ENCODE peak calls at places on chromosomes 3 and 15, in ten cellular contexts. A, Z, C, P, E, N, R, S, Q and G are unnamed samples.

GRCh38 chr3:10758304-10759037 is 57.6 kb upstream of the SLC6A11 start:
- DNase-seq in Q (peak), S (peak), P (no peak), C (peak), N (peak), R (peak), E (peak), Z (peak), A (no peak), G (no peak)

GRCh38 chr3:189041482-189042090 is 130.2 kb upstream of the TPRG1 start:
- DNase-seq in Z (peak), S (peak), A (no peak), C (no peak), P (peak), Q (peak), R (no peak), E (peak), N (no peak), G (no peak)

GRCh38 chr15:80442728-80443403 is 38.7 kb downstream of the ARNT2 start:
- DNase-seq in P (no peak), N (no peak), E (no peak), S (no peak), Z (no peak), Q (no peak), A (no peak), R (no peak), C (no peak), G (no peak)

GRCh38 chr15:25846377-25846776 is 16.8 kb downstream of the ATP10A start:
- DNase-seq in N (no peak), S (no peak), R (no peak), Z (peak), E (no peak), P (no peak), A (no peak), C (no peak), Q (no peak), G (no peak)

GRCh38 chr15:60462027-60462426 is 16.9 kb downstream of the ICE2 start:
- DNase-seq in Q (no peak), E (no peak), Z (no peak), R (no peak), A (no peak), S (no peak), P (no peak), N (no peak), C (no peak), G (no peak)

GRCh38 chr3:53721187-53721946 is 124.9 kb downstream of the CHDH start:
- DNase-seq in E (no peak), R (no peak), N (no peak), P (no peak), S (no peak), C (no peak), Q (no peak), Z (no peak), A (no peak), G (no peak)

GRCh38 chr3:44439499-44440295 is 37.8 kb downstream of the ZNF445 start:
- DNase-seq in N (no peak), Q (peak), R (no peak), E (peak), C (peak), A (peak), S (no peak), P (peak), Z (peak), G (no peak)

GRCh38 chr3:16932877-16933276 is 48.1 kb downstream of the PLCL2 start:
- DNase-seq in S (no peak), P (no peak), R (no peak), Z (no peak), C (no peak), Q (no peak), A (no peak), E (no peak), N (no peak), G (no peak)

GRCh38 chr3:177824190-177824786 is 627.0 kb upstream of the TBL1XR1 start:
- DNase-seq in Z (no peak), C (peak), Q (no peak), S (no peak), P (peak), A (no peak), R (peak), E (peak), N (no peak), G (no peak)

GRCh38 chr3:74532446-74532845 is 82.0 kb downstream of the CNTN3 start:
- DNase-seq in N (peak), Q (no peak), E (no peak), R (peak), P (no peak), Z (no peak), A (no peak), S (no peak), C (no peak), G (no peak)

GRCh38 chr3:52070724-52071621 is 14.6 kb upstream of the DUSP7 start:
- DNase-seq in E (no peak), S (no peak), P (peak), R (no peak), A (no peak), C (peak), Z (no peak), Q (no peak), N (no peak), G (no peak)

GRCh38 chr3:126758019-126758418 is 54.0 kb downstream of the CHCHD6 start:
- DNase-seq in Z (no peak), C (no peak), E (no peak), Q (no peak), P (no peak), R (no peak), A (no peak), S (no peak), N (no peak), G (no peak)

GRCh38 chr3:36812240-36812639 is 47.9 kb upstream of the DCLK3 start:
- DNase-seq in Q (no peak), E (no peak), Z (no peak), N (no peak), S (no peak), P (no peak), A (no peak), C (no peak), R (no peak), G (no peak)

GRCh38 chr3:157447026-157447694 is 10.5 kb downstream of the PTX3 start:
- DNase-seq in C (no peak), E (no peak), Q (no peak), P (no peak), S (no peak), A (no peak), Z (no peak), N (no peak), R (no peak), G (no peak)
- TF ChIP-seq CTCF in C (peak), E (peak), Q (no peak), P (no peak), S (peak), A (no peak), Z (no peak), N (peak), R (peak), G (no peak)

GRCh38 chr3:57826286-57826951 is 70.3 kb downstream of the SLMAP start:
- DNase-seq in N (no peak), C (no peak), S (no peak), E (no peak), Q (no peak), P (no peak), A (no peak), R (no peak), Z (no peak), G (no peak)
- TF ChIP-seq CTCF in N (peak), C (peak), S (no peak), E (no peak), Q (no peak), P (peak), A (no peak), R (peak), Z (peak), G (no peak)

GRCh38 chr3:186267758-186268157 is 94.3 kb downstream of the DGKG start:
- DNase-seq in S (no peak), C (no peak), Z (no peak), E (no peak), R (no peak), Q (no peak), N (no peak), A (peak), P (no peak), G (no peak)

GRCh38 chr3:186270711-186271110 is 91.3 kb downstream of the DGKG start:
- DNase-seq in Z (no peak), A (peak), P (no peak), E (no peak), Q (no peak), S (no peak), R (no peak), C (no peak), N (no peak), G (no peak)

GRCh38 chr3:186264608-186265400 is 97.2 kb downstream of the DGKG start:
- DNase-seq in N (no peak), P (no peak), A (peak), R (no peak), Q (no peak), C (no peak), Z (no peak), E (no peak), S (no peak), G (no peak)

GRCh38 chr3:186273586-186273985 is 88.4 kb downstream of the DGKG start:
- DNase-seq in P (no peak), E (no peak), S (no peak), N (no peak), Q (no peak), R (no peak), A (peak), Z (no peak), C (peak), G (no peak)

GRCh38 chr3:186268616-186269448 is 93.2 kb downstream of the DGKG start:
- DNase-seq in N (no peak), P (no peak), S (peak), A (peak), R (no peak), Q (peak), Z (no peak), C (no peak), E (no peak), G (no peak)
- TF ChIP-seq CTCF in N (peak), P (no peak), S (peak), A (no peak), R (peak), Q (no peak), Z (no peak), C (no peak), E (no peak), G (no peak)

GRCh38 chr15:74216949-74217348 is 14.4 kb upstream of the STRA6 start:
- DNase-seq in Z (no peak), R (no peak), E (no peak), A (no peak), S (no peak), Q (no peak), P (no peak), C (no peak), N (no peak), G (no peak)
- TF ChIP-seq CTCF in Z (no peak), R (no peak), E (no peak), A (no peak), S (no peak), Q (no peak), P (no peak), C (no peak), N (no peak), G (no peak)

DNA sequence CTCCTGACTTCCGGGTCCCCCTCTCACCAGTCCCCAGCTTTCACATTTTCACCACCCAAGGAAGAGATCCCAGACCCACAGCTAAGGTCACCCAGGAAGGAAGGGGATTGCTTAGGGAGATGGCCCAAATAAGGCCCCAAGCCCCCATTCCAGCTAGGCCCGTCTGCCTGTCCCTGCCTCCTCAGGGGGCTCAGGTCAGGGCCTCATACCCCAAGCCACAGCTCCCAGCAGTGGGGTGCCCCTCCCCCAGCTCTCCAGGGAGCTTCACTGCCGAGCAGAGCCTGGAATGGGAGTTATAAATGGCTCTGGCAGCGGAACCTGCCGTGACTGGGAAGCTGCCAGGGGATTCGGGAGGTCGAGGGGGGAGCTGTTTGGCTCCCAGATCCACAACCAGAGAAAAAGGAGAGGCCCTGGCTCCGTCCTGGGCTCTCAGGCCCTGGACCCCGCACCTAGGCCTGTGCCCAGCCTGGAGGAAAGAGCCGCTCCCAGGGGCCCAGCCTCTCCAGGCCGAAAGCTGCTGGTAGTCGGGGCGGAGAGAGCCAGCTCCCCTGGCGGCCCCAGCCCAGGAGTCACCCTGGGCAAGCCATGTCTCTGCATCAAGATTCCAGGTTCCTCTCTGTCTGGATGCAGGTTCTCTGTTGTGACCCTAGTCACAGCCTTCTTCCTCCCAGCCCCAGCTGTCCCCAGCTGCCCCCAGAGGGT is 550 bp downstream of the CCDC9B start:
- DNase-seq in N (no peak), Z (no peak), P (peak), R (no peak), Q (no peak), A (no peak), S (no peak), C (peak), E (peak), G (peak)
- TF ChIP-seq CTCF in N (no peak), Z (no peak), P (no peak), R (no peak), Q (no peak), A (no peak), S (no peak), C (no peak), E (no peak), G (no peak)

DNA sequence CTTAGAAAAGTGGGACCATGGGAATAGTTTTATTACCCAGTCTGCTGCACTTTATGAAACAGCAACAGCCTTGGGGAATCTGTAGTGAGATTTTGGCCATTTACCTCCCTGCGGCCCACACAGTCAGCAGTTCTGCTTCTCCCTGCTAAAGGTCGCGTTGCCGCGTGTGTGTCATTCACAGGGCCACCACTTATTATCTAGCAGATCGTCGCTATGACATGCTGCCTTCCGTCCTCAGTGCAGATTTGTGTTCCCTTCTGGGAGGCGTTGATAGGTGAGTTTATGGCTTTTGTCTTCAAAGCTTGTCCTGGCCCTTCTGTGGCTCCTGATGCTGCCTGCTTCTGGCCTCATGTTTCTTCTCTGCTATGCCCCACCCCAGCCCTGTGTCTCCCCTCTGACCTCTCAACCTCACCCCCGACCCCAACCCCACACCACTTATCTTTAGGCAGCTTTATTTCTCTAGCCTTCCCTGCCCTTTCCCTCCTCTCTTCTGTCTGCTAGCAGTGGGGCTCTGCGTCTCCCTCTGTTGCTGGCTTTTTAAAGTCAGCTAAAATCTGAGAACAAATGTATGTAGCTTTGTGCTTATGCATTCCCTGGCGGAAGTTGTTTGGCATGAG is 30.1 kb downstream of the DIS3L start:
- DNase-seq in Z (no peak), N (no peak), A (no peak), R (no peak), E (no peak), Q (no peak), P (no peak), S (no peak), C (no peak), G (no peak)
- TF ChIP-seq CTCF in Z (no peak), N (no peak), A (no peak), R (no peak), E (no peak), Q (no peak), P (no peak), S (no peak), C (no peak), G (no peak)

GRCh38 chr3:119223511-119223910 is 17.2 kb downstream of the B4GALT4 start:
- DNase-seq in E (no peak), Q (no peak), N (no peak), A (no peak), R (no peak), C (no peak), S (no peak), Z (no peak), P (no peak), G (no peak)
- TF ChIP-seq CTCF in E (no peak), Q (no peak), N (peak), A (no peak), R (no peak), C (no peak), S (no peak), Z (no peak), P (no peak), G (no peak)

GRCh38 chr3:164806188-164806587 is 272.1 kb downstream of the SI start:
- DNase-seq in C (no peak), R (no peak), P (no peak), A (no peak), N (no peak), E (no peak), S (no peak), Q (no peak), Z (no peak), G (no peak)
- TF ChIP-seq CTCF in C (no peak), R (peak), P (no peak), A (no peak), N (no peak), E (no peak), S (no peak), Q (no peak), Z (no peak), G (no peak)

GRCh38 chr15:29821416-29822099 is 710 bp downstream of the TJP1 start:
- DNase-seq in N (peak), P (peak), R (peak), A (peak), C (peak), S (peak), Z (no peak), Q (peak), E (peak), G (peak)
- TF ChIP-seq CTCF in N (peak), P (no peak), R (peak), A (no peak), C (peak), S (peak), Z (no peak), Q (no peak), E (peak), G (no peak)